ENCODE peak calls at places on chromosomes 11 and 22, in six cellular contexts. J is GM12865, O is HTR-8/SVneo, S is ACHN, E is HL-60, V is ELF-1. W is an unnamed sample.
A peak's percentile ranks its signal among the peaks of the same experiment; 100 is the strongest.

GRCh38 chr22:47067911-47068654 is 305.6 kb downstream of the TBC1D22A start:
- DNase-seq in S (no peak), J (no peak), O (no peak), V (peak; percentile 4), E (no peak), W (no peak)

GRCh38 chr11:78744202-78744601 is 169.5 kb upstream of the NARS2 start:
- DNase-seq in V (no peak), S (no peak), J (no peak), E (no peak), O (no peak), W (no peak)

GRCh38 chr11:73395297-73396208 is 19.4 kb downstream of the RELT start:
- DNase-seq in V (no peak), S (no peak), J (no peak), O (no peak), E (no peak), W (no peak)

GRCh38 chr11:61120099-61120864 is 18.0 kb downstream of the CD5 start:
- DNase-seq in J (no peak), S (no peak), E (no peak), O (no peak), V (no peak), W (no peak)

GRCh38 chr11:12694182-12694531 is 19.9 kb downstream of the TEAD1 start:
- DNase-seq in S (peak; percentile 49), E (no peak), J (peak; percentile 24), O (no peak), V (no peak), W (no peak)

GRCh38 chr11:124863137-124863825 is 2.0 kb upstream of the ROBO3 start:
- DNase-seq in V (no peak), J (no peak), O (no peak), S (peak; percentile 38), E (no peak), W (no peak)

GRCh38 chr11:123681007-123681406 is 26.6 kb upstream of the SCN3B start:
- DNase-seq in J (no peak), E (no peak), O (no peak), V (no peak), S (no peak), W (no peak)

GRCh38 chr11:117700551-117700950 is 96.5 kb downstream of the DSCAML1 start:
- DNase-seq in O (no peak), J (no peak), V (no peak), E (no peak), S (no peak), W (no peak)

GRCh38 chr11:33545941-33546340 is 154.7 kb downstream of the C11orf91 start:
- DNase-seq in S (no peak), J (no peak), E (no peak), V (no peak), O (no peak), W (no peak)

GRCh38 chr11:28142724-28143123 is 34.5 kb downstream of the METTL15 start:
- DNase-seq in S (no peak), E (no peak), J (no peak), O (no peak), V (no peak), W (peak; percentile 41)

GRCh38 chr11:69494851-69495250 is 13.4 kb downstream of the LINC01488 start:
- DNase-seq in E (no peak), J (no peak), V (no peak), O (no peak), S (no peak), W (no peak)

GRCh38 chr22:20026996-20027601 is 6.2 kb downstream of the TANGO2 start:
- DNase-seq in S (no peak), J (no peak), O (no peak), E (no peak), V (no peak), W (no peak)

GRCh38 chr11:6632116-6633073 is 13.2 kb upstream of the TPP1 start:
- DNase-seq in J (no peak), E (no peak), O (no peak), V (no peak), S (no peak), W (no peak)

GRCh38 chr11:118659314-118659939 is 20.0 kb downstream of the TREH start:
- DNase-seq in E (peak; percentile 84), O (peak; percentile 94), S (peak; percentile 85), V (peak; percentile 99), J (peak; percentile 85), W (peak; percentile 95)

GRCh38 chr11:6599884-6600390 is 3.5 kb downstream of the RRP8 start:
- DNase-seq in O (no peak), J (no peak), E (no peak), V (no peak), S (no peak), W (no peak)

GRCh38 chr11:125262825-125263218 is 98.3 kb downstream of the PKNOX2 start:
- DNase-seq in E (no peak), O (no peak), S (no peak), J (no peak), V (peak; percentile 64), W (no peak)

GRCh38 chr11:86473991-86474833 is 99.5 kb downstream of the CCDC81 start:
- DNase-seq in V (peak; percentile 53), S (no peak), O (no peak), E (no peak), J (no peak), W (no peak)

GRCh38 chr22:31488988-31489617 is 539 bp downstream of the EIF4ENIF1 start:
- DNase-seq in E (peak; percentile 21), J (peak; percentile 48), V (peak; percentile 47), O (no peak), S (peak; percentile 29), W (peak; percentile 42)

GRCh38 chr11:93196816-93197382 is 892 bp downstream of the SLC36A4 start:
- DNase-seq in V (no peak), E (no peak), O (no peak), J (peak; percentile 9), S (no peak), W (no peak)

W was measured in A673.